ENCODE peak calls at places on chromosomes 5 and 9, in seven cellular contexts. F is psoas muscle; V is left ventricle myocardium inferior; U is CD8-positive, alpha-beta T cell; J is AG10803; B is OCI-LY7; A is fibroblast of pulmonary artery. Z is an unnamed sample.

GRCh38 chr9:113228130-113228665 is 6.9 kb downstream of the SLC31A1 start:
- DNase-seq in V (no peak), U (no peak), J (no peak), A (no peak), B (no peak), F (no peak), Z (no peak)

GRCh38 chr9:130453487-130453886 is 8.7 kb downstream of the ASS1 start:
- DNase-seq in B (no peak), J (no peak), A (peak), F (no peak), V (peak), U (no peak), Z (peak)

GRCh38 chr5:167030500-167031120 is 1260.8 kb upstream of the WWC1 start:
- DNase-seq in B (no peak), A (no peak), V (no peak), J (peak), F (no peak), U (no peak), Z (peak)

GRCh38 chr5:104937591-104937990 is 1375.0 kb upstream of the NUDT12 start:
- DNase-seq in F (no peak), B (no peak), V (no peak), U (no peak), A (no peak), J (no peak), Z (no peak)

GRCh38 chr9:94553029-94553938 is 1.6 kb upstream of the PCAT7 start:
- DNase-seq in A (no peak), F (no peak), V (no peak), U (no peak), J (no peak), B (peak), Z (no peak)

GRCh38 chr5:149766460-149767277 is 36.6 kb downstream of the PPARGC1B start:
- DNase-seq in A (no peak), U (no peak), F (no peak), J (no peak), B (no peak), V (peak), Z (no peak)

GRCh38 chr5:154642499-154643245 is 112.5 kb upstream of the LARP1 start:
- DNase-seq in U (no peak), B (no peak), V (no peak), A (peak), J (no peak), F (no peak), Z (peak)

GRCh38 chr5:132446621-132447020 is 44.0 kb downstream of the IRF1 start:
- DNase-seq in U (no peak), J (peak), F (peak), V (peak), A (peak), B (no peak), Z (peak)

GRCh38 chr5:174773371-174773770 is 49.0 kb downstream of the MSX2 start:
- DNase-seq in F (no peak), U (no peak), A (no peak), B (no peak), V (no peak), J (no peak), Z (no peak)

GRCh38 chr5:101663543-101663942 is 632.5 kb downstream of the SLCO4C1 start:
- DNase-seq in V (no peak), B (no peak), F (no peak), A (no peak), U (no peak), J (no peak), Z (no peak)

GRCh38 chr5:9348296-9348996 is 197.4 kb downstream of the SEMA5A start:
- DNase-seq in B (no peak), F (no peak), J (peak), A (peak), V (no peak), U (no peak), Z (peak)

GRCh38 chr5:135208555-135209494 is 174.8 kb upstream of the PITX1 start:
- DNase-seq in J (peak), F (peak), V (no peak), B (no peak), A (peak), U (no peak), Z (peak)

GRCh38 chr9:91037511-91038482 is 236.2 kb downstream of the SYK start:
- DNase-seq in B (peak), A (peak), J (peak), V (no peak), F (peak), U (no peak), Z (peak)

GRCh38 chr5:125597338-125597737 is 825.9 kb upstream of the GRAMD2B start:
- DNase-seq in V (no peak), A (peak), B (no peak), F (no peak), J (peak), U (no peak), Z (no peak)

GRCh38 chr5:40680741-40681350 is 1.1 kb downstream of the PTGER4 start:
- DNase-seq in A (no peak), J (peak), F (peak), U (peak), B (no peak), V (no peak), Z (no peak)

GRCh38 chr5:17879276-17879675 is 245.0 kb downstream of the TAF11L14 start:
- DNase-seq in B (no peak), V (no peak), F (no peak), A (no peak), U (no peak), J (no peak), Z (no peak)

GRCh38 chr5:149356391-149356790 is 1.5 kb upstream of the PCYOX1L start:
- DNase-seq in B (no peak), V (no peak), A (no peak), U (no peak), F (no peak), J (no peak), Z (peak)

GRCh38 chr5:65774346-65774745 is 52.3 kb downstream of the NLN start:
- DNase-seq in B (no peak), J (peak), V (no peak), A (peak), U (no peak), F (no peak), Z (peak)

GRCh38 chr5:117266237-117266725 is 691.7 kb upstream of the SEMA6A start:
- DNase-seq in A (peak), J (no peak), U (no peak), V (no peak), B (no peak), F (no peak), Z (peak)

GRCh38 chr5:133387091-133387490 is 225.2 kb downstream of the FSTL4 start:
- DNase-seq in U (no peak), B (no peak), J (no peak), V (no peak), A (no peak), F (no peak), Z (no peak)

GRCh38 chr9:18051638-18052037 is 422.3 kb upstream of the ADAMTSL1 start:
- DNase-seq in J (no peak), A (no peak), F (no peak), B (no peak), V (no peak), U (no peak), Z (no peak)

GRCh38 chr5:126591549-126591948 is 3.5 kb downstream of the ALDH7A1 start:
- DNase-seq in U (no peak), F (no peak), J (no peak), A (no peak), V (no peak), B (no peak), Z (no peak)

GRCh38 chr5:41925555-41925946 is 470 bp downstream of the FBXO4 start:
- DNase-seq in J (peak), V (peak), A (peak), B (no peak), U (peak), F (peak), Z (peak)

GRCh38 chr5:79847561-79847960 is 143.5 kb downstream of the MTX3 start:
- DNase-seq in U (no peak), F (no peak), V (no peak), B (no peak), A (no peak), J (no peak), Z (no peak)

GRCh38 chr5:149264432-149265069 is 7.1 kb upstream of the AFAP1L1 start:
- DNase-seq in B (peak), U (peak), A (no peak), F (no peak), V (no peak), J (no peak), Z (peak)

GRCh38 chr5:78237911-78238310 is 56.6 kb downstream of the AP3B1 start:
- DNase-seq in A (no peak), U (no peak), B (no peak), V (no peak), J (no peak), F (no peak), Z (no peak)

GRCh38 chr5:95870105-95870672 is 47.7 kb upstream of the GLRX start:
- DNase-seq in F (no peak), A (peak), V (no peak), B (no peak), U (no peak), J (no peak), Z (no peak)

GRCh38 chr9:138099803-138100598 is 222.4 kb downstream of the CACNA1B start:
- DNase-seq in B (no peak), J (no peak), A (no peak), U (no peak), V (peak), F (no peak), Z (no peak)

GRCh38 chr9:123438821-123439220 is 82.8 kb downstream of the CRB2 start:
- DNase-seq in U (no peak), A (no peak), B (no peak), J (no peak), V (no peak), F (no peak), Z (no peak)

GRCh38 chr5:124111886-124112285 is 599.9 kb downstream of the CSNK1G3 start:
- DNase-seq in V (no peak), J (no peak), U (no peak), B (no peak), A (peak), F (no peak), Z (peak)

GRCh38 chr9:134787601-134788531 is 92.7 kb upstream of the FCN2 start:
- DNase-seq in J (no peak), A (no peak), F (no peak), U (no peak), V (no peak), B (no peak), Z (no peak)

GRCh38 chr9:114911167-114911821 is 19.1 kb downstream of the TNFSF8 start:
- DNase-seq in J (peak), F (no peak), A (peak), V (no peak), U (no peak), B (no peak), Z (peak)

GRCh38 chr5:136034492-136034891 is 5.7 kb downstream of the TGFBI start:
- DNase-seq in A (no peak), F (no peak), U (no peak), B (peak), V (no peak), J (no peak), Z (peak)

GRCh38 chr9:111943200-111943599 is 46.6 kb downstream of the UGCG start:
- DNase-seq in F (no peak), V (no peak), U (no peak), B (no peak), J (no peak), A (no peak), Z (no peak)

GRCh38 chr9:93620881-93621820 is 44.8 kb downstream of the PHF2 start:
- DNase-seq in J (no peak), F (peak), U (no peak), V (peak), B (no peak), A (no peak), Z (peak)

GRCh38 chr5:54904425-54904824 is 81.0 kb downstream of the ESM1 start:
- DNase-seq in B (no peak), F (no peak), V (no peak), U (no peak), A (peak), J (peak), Z (peak)
- TF ChIP-seq CTCF in B (peak), F (no peak), V (peak), U (no peak), A (peak), J (peak), Z (peak)

GRCh38 chr9:127920794-127921193 is 4.0 kb upstream of the ST6GALNAC4 start:
- DNase-seq in A (no peak), J (no peak), B (no peak), V (no peak), F (no peak), U (no peak), Z (no peak)

GRCh38 chr9:127917603-127918002 is 762 bp upstream of the ST6GALNAC4 start:
- DNase-seq in F (no peak), V (no peak), B (peak), A (no peak), J (no peak), U (no peak), Z (no peak)

GRCh38 chr9:127916665-127917581 is at the start of gene ST6GALNAC4:
- DNase-seq in A (peak), V (peak), B (peak), J (peak), U (peak), F (peak), Z (peak)

GRCh38 chr9:127919253-127919815 is 2.5 kb upstream of the ST6GALNAC4 start:
- DNase-seq in U (no peak), A (peak), V (peak), B (no peak), J (peak), F (peak), Z (peak)

DNA sequence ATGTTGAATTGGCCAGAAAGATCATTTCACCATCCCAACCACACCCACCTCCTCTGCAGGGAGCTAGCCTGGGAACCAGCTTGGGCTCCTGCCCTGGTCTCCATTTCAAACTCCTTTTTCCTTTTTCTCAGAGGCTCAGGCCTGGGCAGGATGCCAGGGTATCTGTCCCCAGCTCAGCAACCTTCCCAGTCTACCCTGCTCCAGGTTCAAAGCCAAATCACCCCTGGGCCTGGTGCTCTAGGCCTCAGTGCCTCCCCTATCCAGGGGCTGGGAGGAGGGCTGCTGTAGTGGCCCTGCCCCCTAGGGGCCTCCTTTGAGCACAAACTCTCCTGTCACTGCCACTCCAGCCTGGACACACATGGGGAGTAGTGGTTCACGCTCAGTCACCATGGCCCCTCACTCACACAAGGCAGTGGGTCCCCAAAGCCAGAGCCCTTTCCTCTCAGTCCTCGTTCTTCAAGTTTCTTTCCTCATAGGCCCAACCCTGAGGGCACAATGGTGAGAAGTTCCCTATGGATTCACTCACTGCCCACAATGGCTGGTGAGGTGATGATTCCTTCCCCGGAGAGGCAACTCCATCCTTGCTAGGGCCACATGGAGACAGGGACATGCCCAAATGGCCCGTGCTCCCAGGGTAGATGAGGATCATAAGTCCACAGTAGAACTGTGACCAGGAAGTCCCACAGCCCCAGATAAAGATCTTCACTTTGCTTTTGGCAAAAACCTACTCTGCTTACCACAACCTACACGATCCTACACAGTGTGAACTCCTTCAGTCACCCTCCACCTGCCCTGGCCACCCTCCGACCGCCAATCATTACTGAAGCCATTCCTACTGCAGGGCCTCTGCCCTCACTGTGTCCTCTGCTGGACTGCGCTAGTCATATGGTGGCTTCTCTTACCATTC is 1.6 kb upstream of the ST6GALNAC4 start:
- DNase-seq in F (peak), U (no peak), V (no peak), J (peak), B (peak), A (peak), Z (peak)
- TF ChIP-seq CTCF in F (no peak), U (no peak), V (peak), J (peak), B (peak), A (peak), Z (no peak)

GRCh38 chr9:28082671-28083070 is 509.4 kb upstream of the C9orf72 start:
- DNase-seq in B (no peak), J (no peak), U (no peak), A (no peak), F (no peak), V (no peak), Z (peak)

DNA sequence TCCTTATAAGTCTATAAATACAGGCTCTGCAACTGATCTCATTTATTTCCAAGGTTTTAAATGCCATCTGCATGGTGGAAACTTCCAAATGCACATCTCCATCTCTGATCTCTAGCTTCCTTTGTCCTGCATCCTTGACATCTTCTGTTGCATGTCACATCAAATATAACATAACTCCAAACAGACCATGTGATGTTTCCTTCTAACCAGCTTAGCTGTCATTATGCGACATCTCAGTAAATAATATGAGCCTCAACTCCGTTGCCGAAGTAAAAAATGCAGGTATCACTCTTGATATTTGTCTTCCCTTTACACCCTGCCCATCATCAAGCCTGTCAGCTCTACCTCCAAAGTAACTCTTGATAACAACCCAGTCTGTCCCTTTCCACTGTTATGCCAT is 506.4 kb upstream of the C9orf72 start:
- DNase-seq in A (no peak), J (no peak), V (no peak), F (no peak), B (no peak), U (no peak), Z (no peak)
- TF ChIP-seq CTCF in A (no peak), J (no peak), V (no peak), F (no peak), B (no peak), U (no peak), Z (no peak)

DNA sequence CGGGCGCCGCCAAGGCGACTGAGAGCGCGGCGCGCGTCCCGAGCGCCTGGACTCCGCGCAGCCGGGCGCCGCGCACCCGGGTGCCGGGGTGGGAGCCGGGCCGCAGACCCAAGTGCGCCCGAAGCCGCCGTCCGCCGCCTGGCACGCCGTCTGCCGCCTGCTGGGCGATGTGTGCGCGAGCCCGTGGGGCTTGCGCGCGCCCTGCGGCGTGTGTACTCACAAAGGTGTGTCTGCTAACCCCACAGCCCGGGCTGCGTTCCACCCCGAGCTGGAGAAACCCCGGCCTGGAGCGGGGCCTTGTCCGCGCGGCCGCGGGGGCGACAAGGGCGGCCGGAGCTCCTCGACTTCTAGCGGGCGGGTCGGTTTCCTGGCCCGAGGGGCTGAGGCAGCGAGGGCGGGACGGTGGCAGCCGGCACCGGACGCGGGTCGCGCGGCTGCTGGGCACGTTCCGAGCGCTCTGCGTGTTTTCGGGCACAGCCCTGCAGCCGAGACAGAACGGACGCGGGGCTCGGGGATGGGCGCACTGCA is 1.1 kb upstream of the ZSWIM6 start:
- DNase-seq in U (peak), B (peak), F (peak), J (peak), V (peak), A (peak), Z (peak)
- TF ChIP-seq CTCF in U (no peak), B (no peak), F (peak), J (peak), V (peak), A (peak), Z (peak)

DNA sequence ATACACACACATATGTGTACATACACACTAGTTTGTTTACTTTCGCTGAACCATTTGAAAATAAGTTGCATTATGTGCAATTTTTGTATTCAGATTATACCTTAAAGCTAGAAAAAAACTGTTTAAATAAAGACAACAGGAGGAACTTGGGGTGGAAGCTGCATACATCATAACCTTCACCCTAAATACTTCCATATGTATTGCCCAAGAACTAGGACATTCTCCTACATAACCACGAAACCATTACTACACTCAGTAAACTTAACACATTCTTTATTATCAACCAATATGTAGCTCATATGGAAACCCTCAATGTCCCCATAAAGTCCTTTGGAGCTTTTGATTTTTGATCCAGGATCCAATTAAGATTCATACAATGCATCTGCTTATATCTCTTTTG is 83.3 kb downstream of the GIN1 start:
- DNase-seq in B (no peak), V (no peak), F (no peak), A (no peak), U (no peak), J (peak), Z (no peak)
- TF ChIP-seq CTCF in B (no peak), V (no peak), F (no peak), A (no peak), U (no peak), J (no peak), Z (no peak)

DNA sequence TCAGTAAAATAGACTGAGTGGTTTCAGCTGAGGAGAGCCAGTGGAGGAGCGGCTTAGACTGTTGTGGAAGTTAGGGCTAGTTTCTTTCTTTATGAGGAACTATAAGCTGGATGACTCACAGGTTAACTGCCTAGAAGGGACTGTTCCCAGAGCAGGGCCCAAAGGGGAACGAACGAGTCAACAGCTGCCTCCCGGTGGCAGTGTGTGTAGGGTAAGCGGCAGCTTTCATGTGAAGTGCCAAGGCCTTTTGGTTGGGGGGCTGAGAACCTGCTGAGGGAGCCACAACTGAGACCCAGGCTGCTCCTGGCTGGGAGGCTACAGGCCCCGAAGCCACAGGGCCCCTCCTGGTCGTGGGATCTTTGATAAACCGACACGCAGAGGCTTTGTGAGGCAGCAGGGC is 7.0 kb downstream of the SQSTM1 start:
- DNase-seq in U (no peak), A (no peak), B (no peak), J (no peak), F (no peak), V (no peak), Z (no peak)
- TF ChIP-seq CTCF in U (no peak), A (no peak), B (no peak), J (no peak), F (no peak), V (no peak), Z (no peak)

DNA sequence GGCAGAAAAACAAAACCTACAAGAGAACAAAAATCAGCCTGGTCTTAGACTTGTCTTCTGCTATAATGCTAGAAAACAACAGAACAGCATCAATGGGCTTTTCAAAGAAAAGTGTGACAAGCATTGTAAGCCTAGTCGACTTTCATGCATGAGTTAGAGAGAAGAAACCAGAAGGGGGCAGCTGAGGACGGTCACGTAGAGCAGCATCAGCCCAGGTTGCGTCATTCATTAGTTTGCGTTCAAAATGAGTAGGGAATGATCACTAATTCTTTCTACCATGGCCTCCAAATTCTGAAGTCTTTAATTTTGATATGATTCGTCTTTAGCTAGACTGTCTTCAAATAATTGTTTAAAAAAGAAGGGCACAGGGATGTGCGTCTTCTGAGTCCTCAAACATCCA is 4.7 kb upstream of the ISCA1 start:
- DNase-seq in A (peak), J (peak), F (no peak), B (peak), V (no peak), U (no peak), Z (peak)
- TF ChIP-seq CTCF in A (peak), J (peak), F (no peak), B (peak), V (peak), U (no peak), Z (no peak)